ENCODE peak calls at places on chromosomes 4 and X, in five cellular contexts. K is HT1080; O is stimulated activated naive CD8-positive, alpha-beta T cell treated with anti-CD3 and anti-CD28 coated beads, Interleukin-15, Interleukin-2, amounts not matched to agents 100 U/mL and 50 U/mL, for 24 hours; G is CD4-positive, alpha-beta memory T cell; R is SK-MEL-5. H is an unnamed sample.

GRCh38 chr4:111678466-111678865 is 466.8 kb upstream of the FAM241A start:
- DNase-seq in K (peak), O (no peak), G (no peak), R (no peak), H (peak)

GRCh38 chrX:112832481-112833095 is 8.0 kb downstream of the AMOT start:
- DNase-seq in K (no peak), O (no peak), G (no peak), R (no peak), H (no peak)

GRCh38 chr4:47135210-47135609 is 103.8 kb downstream of the GABRB1 start:
- DNase-seq in K (no peak), O (no peak), G (no peak), R (no peak), H (no peak)

GRCh38 chr4:174847801-174848427 is 18.9 kb upstream of the GLRA3 start:
- DNase-seq in K (no peak), O (no peak), G (no peak), R (no peak), H (no peak)

GRCh38 chrX:68060506-68061205 is 372.6 kb downstream of the OPHN1 start:
- DNase-seq in K (no peak), O (no peak), G (no peak), R (no peak), H (peak)

GRCh38 chr4:95165926-95166524 is 382.7 kb downstream of the UNC5C start:
- DNase-seq in K (peak), O (no peak), G (peak), R (peak), H (peak)

GRCh38 chrX:37580080-37580479 is 8.6 kb downstream of the LANCL3 start:
- DNase-seq in K (no peak), O (no peak), G (no peak), R (no peak), H (no peak)

GRCh38 chr4:186910385-186910784 is 186.7 kb upstream of the FAT1 start:
- DNase-seq in K (no peak), O (no peak), G (no peak), R (no peak), H (no peak)

GRCh38 chrX:53715336-53715924 is 28.9 kb upstream of the HUWE1 start:
- DNase-seq in K (no peak), O (no peak), G (no peak), R (no peak), H (no peak)

H was measured in EH.